ENCODE peak calls at places on chromosome 11, in eight cellular contexts. G, D, N, P, O, I, J and U are unnamed samples.

GRCh38 chr11:118531597-118532084 is 649 bp downstream of the TMEM25 start:
- DNase-seq in G (no peak), D (no peak), N (no peak), P (no peak), O (no peak), I (no peak), J (no peak), U (no peak)

GRCh38 chr11:5933116-5933515 is 8.9 kb upstream of the OR56A3 start:
- DNase-seq in G (no peak), D (no peak), N (no peak), P (no peak), O (no peak), I (no peak), J (no peak), U (no peak)

GRCh38 chr11:3227568-3228444 is 4.4 kb downstream of the MRGPRE start:
- DNase-seq in G (peak; percentile 38), D (no peak), N (no peak), P (no peak), O (no peak), I (no peak), J (no peak), U (no peak)

GRCh38 chr11:66183581-66184048 is 84.8 kb upstream of the RAB1B start:
- DNase-seq in G (no peak), D (no peak), N (no peak), P (no peak), O (peak; percentile 59), I (no peak), J (no peak), U (no peak)

GRCh38 chr11:133897331-133897650 is 52.0 kb upstream of the SPATA19 start:
- DNase-seq in G (no peak), D (no peak), N (no peak), P (peak; percentile 32), O (no peak), I (no peak), J (no peak), U (no peak)

GRCh38 chr11:41950470-41951143 is 491.2 kb upstream of the LRRC4C start:
- DNase-seq in G (no peak), D (no peak), N (no peak), P (no peak), O (no peak), I (no peak), J (no peak), U (no peak)

GRCh38 chr11:74677131-74677530 is 54.1 kb downstream of the CHRDL2 start:
- DNase-seq in G (no peak), D (no peak), N (no peak), P (no peak), O (no peak), I (no peak), J (no peak), U (no peak)

GRCh38 chr11:69153661-69154060 is 2.1 kb upstream of the SMIM38 start:
- DNase-seq in G (no peak), D (no peak), N (no peak), P (no peak), O (no peak), I (no peak), J (no peak), U (no peak)

GRCh38 chr11:20022363-20023081 is 137.8 kb downstream of the DBX1 start:
- DNase-seq in G (no peak), D (no peak), N (no peak), P (no peak), O (no peak), I (no peak), J (no peak), U (no peak)
- H3K4me3 ChIP-seq in G (no peak overlapping the region), D (peak overlapping the region; percentile 7), N (no peak overlapping the region), P (no peak overlapping the region), O (no peak overlapping the region), I (no peak overlapping the region), J (no peak overlapping the region), U (no peak overlapping the region)

GRCh38 chr11:111456086-111456858 is 55.9 kb downstream of the BTG4 start:
- DNase-seq in G (no peak), D (peak; percentile 85), N (no peak), P (no peak), O (no peak), I (no peak), J (no peak), U (no peak)

GRCh38 chr11:111456859-111457730 is 55.1 kb downstream of the BTG4 start:
- DNase-seq in G (no peak), D (peak; percentile 89), N (no peak), P (no peak), O (no peak), I (no peak), J (no peak), U (no peak)

GRCh38 chr11:111455291-111456085 is 56.7 kb downstream of the BTG4 start:
- DNase-seq in G (no peak), D (peak; percentile 83), N (no peak), P (no peak), O (no peak), I (no peak), J (no peak), U (no peak)

GRCh38 chr11:111452817-111453607 is 59.2 kb downstream of the BTG4 start:
- DNase-seq in G (no peak), D (no peak), N (no peak), P (no peak), O (no peak), I (no peak), J (no peak), U (no peak)

GRCh38 chr11:111454561-111455192 is 57.5 kb downstream of the BTG4 start:
- DNase-seq in G (no peak), D (no peak), N (peak; percentile 55), P (no peak), O (no peak), I (no peak), J (no peak), U (peak; percentile 33)
- H3K4me3 ChIP-seq in G (no peak overlapping the region), D (no peak overlapping the region), N (no peak overlapping the region), P (no peak overlapping the region), O (no peak overlapping the region), I (no peak overlapping the region), J (no peak overlapping the region), U (no peak overlapping the region)

GRCh38 chr11:57353461-57354251 is 15.5 kb downstream of the P2RX3 start:
- DNase-seq in G (no peak), D (no peak), N (no peak), P (no peak), O (no peak), I (no peak), J (no peak), U (no peak)
- H3K4me3 ChIP-seq in G (no peak overlapping the region), D (no peak overlapping the region), N (no peak overlapping the region), P (no peak overlapping the region), O (no peak overlapping the region), I (no peak overlapping the region), J (no peak overlapping the region), U (no peak overlapping the region)

DNA sequence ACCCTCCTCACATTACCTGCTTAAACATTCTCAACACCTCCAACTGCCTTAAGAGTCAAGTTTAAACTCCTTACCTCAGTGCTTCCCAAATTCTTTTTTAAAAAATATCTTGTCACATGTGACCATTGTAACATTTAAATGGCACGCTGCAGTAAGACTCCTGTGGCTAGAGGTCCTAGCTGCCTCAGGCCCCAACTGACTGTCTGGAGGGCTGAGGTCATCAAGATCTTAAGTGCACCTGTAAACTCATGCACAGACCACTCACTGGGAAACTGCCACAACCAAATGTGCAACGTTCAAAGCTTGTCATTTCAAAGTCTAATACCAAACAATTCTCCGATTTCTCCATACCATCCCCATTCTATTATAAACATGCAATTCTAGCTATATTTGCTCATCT is 16.4 kb upstream of the CCDC34 start:
- DNase-seq in G (no peak), D (no peak), N (no peak), P (no peak), O (no peak), I (no peak), J (no peak), U (no peak)
- H3K4me3 ChIP-seq in G (no peak overlapping the region), D (no peak overlapping the region), N (no peak overlapping the region), P (no peak overlapping the region), O (no peak overlapping the region), I (no peak overlapping the region), J (no peak overlapping the region), U (no peak overlapping the region)

GRCh38 chr11:46346886-46347636 is at the start of gene DGKZ:
- DNase-seq in G (peak; percentile 90), D (no peak), N (peak; percentile 89), P (peak; percentile 93), O (peak; percentile 96), I (no peak), J (peak; percentile 86), U (peak; percentile 61)

GRCh38 chr11:46347637-46348311 is 511 bp downstream of the DGKZ start:
- DNase-seq in G (peak; percentile 72), D (no peak), N (no peak), P (peak; percentile 77), O (no peak), I (no peak), J (no peak), U (no peak)

GRCh38 chr11:46348566-46348981 is 1.3 kb downstream of the DGKZ start:
- DNase-seq in G (no peak), D (no peak), N (peak; percentile 41), P (no peak), O (no peak), I (no peak), J (no peak), U (no peak)

GRCh38 chr11:46350695-46351094 is 3.4 kb downstream of the DGKZ start:
- DNase-seq in G (no peak), D (no peak), N (no peak), P (no peak), O (no peak), I (no peak), J (no peak), U (no peak)

GRCh38 chr11:46348986-46349401 is 1.7 kb downstream of the DGKZ start:
- DNase-seq in G (no peak), D (no peak), N (peak; percentile 82), P (no peak), O (peak; percentile 61), I (no peak), J (no peak), U (peak; percentile 67)
- H3K4me3 ChIP-seq in G (no peak overlapping the region), D (peak overlapping the region; percentile 93), N (peak overlapping the region; percentile 54), P (no peak overlapping the region), O (peak overlapping the region; percentile 89), I (no peak overlapping the region), J (peak overlapping the region; percentile 84), U (peak overlapping the region; percentile 89)